ENCODE peak calls at places on chromosomes 2 and 18, in four cellular contexts. One of them, this sample, is unnamed.

GRCh38 chr2:24855022-24855622 is 61.9 kb downstream of the CENPO start:
- DNase-seq in H1: no peak
- DNase-seq in HepG2: no peak
- DNase-seq in K562: no peak
- DNase-seq in this sample: no peak

GRCh38 chr2:44549099-44549471 is 187.3 kb downstream of the CAMKMT start:
- DNase-seq in H1: no peak
- DNase-seq in HepG2: no peak
- DNase-seq in K562: no peak
- DNase-seq in this sample: peak

GRCh38 chr2:96772903-96773675 is 12.4 kb downstream of the CNNM4 start:
- DNase-seq in H1: no peak
- DNase-seq in HepG2: no peak
- DNase-seq in K562: no peak
- DNase-seq in this sample: no peak

GRCh38 chr2:149715005-149715592 is 127.5 kb upstream of the MMADHC start:
- DNase-seq in H1: peak
- DNase-seq in HepG2: peak
- DNase-seq in K562: peak
- DNase-seq in this sample: peak

GRCh38 chr2:207163053-207163814 is 2.5 kb downstream of the KLF7 start:
- DNase-seq in H1: no peak
- DNase-seq in HepG2: peak
- DNase-seq in K562: no peak
- DNase-seq in this sample: peak

GRCh38 chr2:20641123-20641985 is 9.5 kb downstream of the HS1BP3 start:
- DNase-seq in H1: no peak
- DNase-seq in HepG2: no peak
- DNase-seq in K562: no peak
- DNase-seq in this sample: peak

GRCh38 chr2:229852565-229852964 is 69.2 kb downstream of the TRIP12 start:
- DNase-seq in H1: no peak
- DNase-seq in HepG2: no peak
- DNase-seq in K562: peak
- DNase-seq in this sample: peak

GRCh38 chr2:24986397-24986796 is 14.6 kb upstream of the DNAJC27 start:
- DNase-seq in H1: no peak
- DNase-seq in HepG2: no peak
- DNase-seq in K562: no peak
- DNase-seq in this sample: no peak

GRCh38 chr2:174325932-174326879 is 8.5 kb upstream of the SP9 start:
- DNase-seq in H1: peak
- DNase-seq in HepG2: no peak
- DNase-seq in K562: peak
- DNase-seq in this sample: no peak

GRCh38 chr2:174611006-174611405 is 13.4 kb upstream of the WIPF1 start:
- DNase-seq in H1: no peak
- DNase-seq in HepG2: no peak
- DNase-seq in K562: no peak
- DNase-seq in this sample: no peak

GRCh38 chr2:77521931-77522470 is at the start of gene LRRTM4:
- DNase-seq in H1: peak
- DNase-seq in HepG2: no peak
- DNase-seq in K562: no peak
- DNase-seq in this sample: no peak

GRCh38 chr18:33854086-33854826 is 276.2 kb downstream of the ASXL3 start:
- DNase-seq in H1: no peak
- DNase-seq in HepG2: no peak
- DNase-seq in K562: no peak
- DNase-seq in this sample: no peak

GRCh38 chr2:60536716-60537115 is 16.7 kb downstream of the BCL11A start:
- DNase-seq in H1: no peak
- DNase-seq in HepG2: no peak
- DNase-seq in K562: no peak
- DNase-seq in this sample: no peak

GRCh38 chr18:10928971-10929373 is 220.4 kb downstream of the PIEZO2 start:
- DNase-seq in H1: no peak
- DNase-seq in HepG2: no peak
- DNase-seq in K562: no peak
- DNase-seq in this sample: no peak

GRCh38 chr2:67130526-67131309 is 266.4 kb upstream of the ETAA1 start:
- DNase-seq in H1: no peak
- DNase-seq in HepG2: no peak
- DNase-seq in K562: no peak
- DNase-seq in this sample: peak

GRCh38 chr2:106833248-106833647 is 52.7 kb downstream of the ST6GAL2 start:
- DNase-seq in H1: no peak
- DNase-seq in HepG2: no peak
- DNase-seq in K562: no peak
- DNase-seq in this sample: no peak

GRCh38 chr18:56711706-56712445 is 60.7 kb downstream of the WDR7 start:
- DNase-seq in H1: no peak
- DNase-seq in HepG2: no peak
- DNase-seq in K562: no peak
- DNase-seq in this sample: no peak

GRCh38 chr18:10145523-10145922 is 231.7 kb downstream of the VAPA start:
- DNase-seq in H1: no peak
- DNase-seq in HepG2: no peak
- DNase-seq in K562: no peak
- DNase-seq in this sample: no peak

GRCh38 chr18:8314123-8314522 is 295.1 kb upstream of the RAB12 start:
- DNase-seq in H1: no peak
- DNase-seq in HepG2: no peak
- DNase-seq in K562: peak
- DNase-seq in this sample: no peak

GRCh38 chr2:98519851-98520250 is 75.2 kb downstream of the INPP4A start:
- DNase-seq in H1: no peak
- DNase-seq in HepG2: no peak
- DNase-seq in K562: no peak
- DNase-seq in this sample: no peak

GRCh38 chr2:218540015-218540414 is 28.1 kb downstream of the USP37 start:
- DNase-seq in H1: no peak
- DNase-seq in HepG2: no peak
- DNase-seq in K562: no peak
- DNase-seq in this sample: no peak

GRCh38 chr2:228917195-228917594 is 353.9 kb downstream of the PID1 start:
- DNase-seq in H1: no peak
- DNase-seq in HepG2: no peak
- DNase-seq in K562: no peak
- DNase-seq in this sample: no peak

GRCh38 chr2:135904590-135904989 is 28.3 kb upstream of the MCM6 start:
- DNase-seq in H1: no peak
- DNase-seq in HepG2: no peak
- DNase-seq in K562: peak
- DNase-seq in this sample: no peak

GRCh38 chr2:105470979-105471378 is 72.1 kb upstream of the FHL2 start:
- DNase-seq in H1: no peak
- DNase-seq in HepG2: no peak
- DNase-seq in K562: no peak
- DNase-seq in this sample: no peak

GRCh38 chr2:41941831-41942230 is 106.0 kb upstream of the PKDCC start:
- DNase-seq in H1: no peak
- DNase-seq in HepG2: no peak
- DNase-seq in K562: no peak
- DNase-seq in this sample: no peak

GRCh38 chr2:41942278-41942677 is 105.5 kb upstream of the PKDCC start:
- DNase-seq in H1: no peak
- DNase-seq in HepG2: no peak
- DNase-seq in K562: no peak
- DNase-seq in this sample: no peak

GRCh38 chr2:41943176-41943575 is 104.6 kb upstream of the PKDCC start:
- DNase-seq in H1: no peak
- DNase-seq in HepG2: no peak
- DNase-seq in K562: no peak
- DNase-seq in this sample: no peak

GRCh38 chr2:41939410-41939775 is 108.4 kb upstream of the PKDCC start:
- DNase-seq in H1: no peak
- DNase-seq in HepG2: no peak
- DNase-seq in K562: no peak
- DNase-seq in this sample: no peak

DNA sequence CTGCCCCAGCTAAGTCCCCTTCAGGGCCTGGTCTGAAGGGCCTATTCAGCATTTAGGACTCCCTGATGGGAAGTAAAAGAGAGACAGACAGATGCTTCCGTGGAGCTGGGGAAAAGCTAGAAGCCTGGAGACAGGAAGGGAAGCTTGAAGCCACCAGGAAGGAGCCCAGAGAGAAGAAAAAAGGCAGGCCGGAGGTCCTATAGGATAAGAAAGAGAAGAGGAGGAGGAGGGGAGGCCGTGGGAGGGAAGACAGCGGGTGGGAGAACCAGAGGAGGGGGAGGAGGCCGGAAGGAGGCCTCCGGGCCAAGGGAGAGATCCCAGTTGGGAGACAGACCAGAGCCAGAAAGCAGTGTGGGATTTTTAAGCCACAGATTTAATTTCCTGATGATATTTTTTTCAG is 107.1 kb upstream of the PKDCC start:
- DNase-seq in H1: no peak
- DNase-seq in HepG2: no peak
- DNase-seq in K562: peak
- DNase-seq in this sample: no peak
- TF ChIP-seq JUN in H1: no peak
- TF ChIP-seq JUN in HepG2: no peak
- TF ChIP-seq JUN in K562: no peak
- TF ChIP-seq JUN in this sample: no peak

DNA sequence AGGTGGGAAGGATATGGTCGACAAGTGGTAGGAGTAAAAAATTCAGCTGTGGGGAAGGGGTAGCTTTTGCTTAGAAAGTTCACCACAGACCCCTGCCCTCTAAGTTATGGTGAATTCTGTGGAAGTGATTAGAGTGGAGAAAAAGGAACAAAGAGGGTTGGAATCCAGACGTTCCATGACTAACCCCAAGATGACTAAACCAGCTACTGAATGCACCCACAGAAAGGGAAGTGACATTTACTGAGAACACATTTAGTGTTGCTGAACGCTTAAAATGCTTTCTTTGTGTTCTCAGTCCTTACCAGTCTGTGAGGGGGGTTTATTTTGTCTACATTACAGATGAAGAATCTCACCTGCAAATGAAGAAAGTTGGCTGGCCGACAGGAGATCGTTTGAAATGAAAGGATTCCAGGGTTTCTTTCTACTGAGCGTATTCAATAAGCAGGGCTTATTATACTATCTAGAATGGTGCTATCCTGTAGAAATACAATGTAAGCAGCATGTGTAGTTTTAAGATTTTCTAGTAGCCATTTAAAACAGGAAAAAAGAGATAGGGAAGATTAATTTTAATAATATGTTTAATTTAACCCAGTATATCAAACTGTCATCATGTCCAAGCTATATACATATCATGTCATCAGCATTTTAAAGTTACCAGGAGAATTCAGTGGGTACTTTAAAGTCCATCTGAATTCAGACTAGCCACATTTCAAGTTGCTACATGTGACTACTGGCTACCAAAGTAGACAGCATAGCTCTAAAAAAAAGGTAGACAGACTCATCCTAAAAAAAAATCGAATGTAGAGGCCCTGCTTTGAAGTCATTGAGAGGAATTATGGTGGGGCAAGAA is 60.1 kb downstream of the LIMS1 start:
- DNase-seq in H1: no peak
- DNase-seq in HepG2: peak
- DNase-seq in K562: peak
- DNase-seq in this sample: peak
- H3K9ac ChIP-seq in H1: no peak
- H3K9ac ChIP-seq in HepG2: no peak
- H3K9ac ChIP-seq in K562: peak
- H3K9ac ChIP-seq in this sample: peak

GRCh38 chr18:12092398-12093229 is 1.0 kb upstream of the ANKRD62 start:
- DNase-seq in H1: peak
- DNase-seq in HepG2: peak
- DNase-seq in K562: peak
- DNase-seq in this sample: no peak
- TF ChIP-seq JUN in H1: no peak
- TF ChIP-seq JUN in HepG2: no peak
- TF ChIP-seq JUN in K562: no peak
- TF ChIP-seq JUN in this sample: no peak

GRCh38 chr2:41932241-41933034 is 115.4 kb upstream of the PKDCC start:
- DNase-seq in H1: no peak
- DNase-seq in HepG2: no peak
- DNase-seq in K562: peak
- DNase-seq in this sample: no peak
- H3K9ac ChIP-seq in H1: no peak
- H3K9ac ChIP-seq in HepG2: no peak
- H3K9ac ChIP-seq in K562: no peak
- H3K9ac ChIP-seq in this sample: no peak

DNA sequence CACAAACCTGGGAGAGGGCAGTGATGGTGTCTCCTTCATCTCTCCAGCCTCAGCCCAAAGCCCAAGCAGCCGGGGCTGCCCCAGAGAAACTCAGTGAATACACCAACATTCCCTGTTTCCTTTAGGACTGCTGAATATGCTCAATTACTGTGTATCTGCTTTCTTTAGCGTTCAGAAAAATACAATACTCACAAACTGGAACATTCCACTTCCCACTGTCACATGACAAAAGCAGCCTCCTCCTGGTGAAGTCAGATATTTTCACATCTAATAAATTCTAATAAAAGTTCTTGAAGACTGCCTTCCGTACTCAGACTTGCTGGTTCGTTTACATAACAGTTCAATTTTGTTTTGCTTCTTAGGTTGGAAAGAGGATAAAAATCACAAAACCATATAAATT is 190.9 kb upstream of the HNRNPA3 start:
- DNase-seq in H1: no peak
- DNase-seq in HepG2: no peak
- DNase-seq in K562: no peak
- DNase-seq in this sample: peak
- TF ChIP-seq JUN in H1: no peak
- TF ChIP-seq JUN in HepG2: no peak
- TF ChIP-seq JUN in K562: no peak
- TF ChIP-seq JUN in this sample: no peak

GRCh38 chr18:5967007-5967406 is 71.7 kb upstream of the TMEM200C start:
- DNase-seq in H1: no peak
- DNase-seq in HepG2: no peak
- DNase-seq in K562: no peak
- DNase-seq in this sample: no peak
- H3K9ac ChIP-seq in H1: no peak
- H3K9ac ChIP-seq in HepG2: no peak
- H3K9ac ChIP-seq in K562: no peak
- H3K9ac ChIP-seq in this sample: no peak

DNA sequence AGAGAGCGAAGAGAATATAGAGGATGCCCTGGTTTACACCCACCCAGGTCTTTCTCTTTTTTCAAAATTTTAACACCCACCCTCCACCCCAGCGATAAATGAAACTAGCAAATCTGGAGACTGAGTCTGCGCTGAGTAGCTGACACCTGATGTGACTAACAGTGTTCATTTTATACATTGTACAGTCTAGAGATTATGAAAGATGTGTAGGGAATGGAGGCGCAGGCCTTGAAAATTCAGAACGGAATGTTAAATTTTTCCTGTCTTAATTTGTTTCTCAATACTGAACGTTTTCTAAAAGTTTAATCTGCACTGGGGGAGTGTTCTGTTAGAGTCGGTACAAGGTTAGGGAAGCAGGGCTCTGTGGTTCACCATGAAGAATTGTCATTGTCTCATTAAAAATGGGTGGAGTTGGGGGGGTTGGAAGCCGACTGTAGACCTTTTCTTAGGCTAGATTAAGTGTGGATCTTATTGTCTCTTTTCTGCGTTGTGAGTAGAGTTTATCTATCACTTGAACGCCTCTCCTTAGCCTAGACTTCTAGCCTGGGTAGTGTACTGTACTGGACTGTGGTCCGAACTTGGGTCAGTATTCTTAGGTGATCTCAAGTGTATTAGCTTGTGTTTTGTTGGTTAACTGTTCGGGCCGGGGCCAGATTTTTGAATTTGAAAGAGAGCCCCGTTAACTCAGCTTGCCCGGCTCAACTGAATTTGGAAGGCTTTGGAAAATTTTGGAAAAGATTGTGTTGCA is 1.9 kb downstream of the MAP4K4 start:
- DNase-seq in H1: no peak
- DNase-seq in HepG2: no peak
- DNase-seq in K562: no peak
- DNase-seq in this sample: peak
- TF ChIP-seq JUN in H1: no peak
- TF ChIP-seq JUN in HepG2: no peak
- TF ChIP-seq JUN in K562: no peak
- TF ChIP-seq JUN in this sample: no peak